ENCODE peak calls at places on chromosome 12, in five cellular contexts. K is sigmoid colon, Y is transverse colon, B is SK-N-SH, M is esophagus muscularis mucosa. G is an unnamed sample.
A peak's percentile ranks its signal among the peaks of the same experiment; 100 is the strongest.

GRCh38 chr12:57341275-57341990 is 89.4 kb downstream of the R3HDM2 start:
- DNase-seq in Y (no peak), M (no peak), B (no peak), K (no peak), G (no peak)

GRCh38 chr12:128388461-128388921 is 121.5 kb downstream of the TMEM132C start:
- DNase-seq in Y (peak; percentile 14), M (no peak), B (no peak), K (peak; percentile 75), G (peak; percentile 72)

GRCh38 chr12:59548930-59549329 is 46.9 kb upstream of the SLC16A7 start:
- DNase-seq in M (no peak), Y (no peak), B (no peak), K (no peak), G (no peak)

GRCh38 chr12:28507867-28508266 is 317.6 kb downstream of the CCDC91 start:
- DNase-seq in B (no peak), Y (no peak), K (no peak), M (no peak), G (no peak)

GRCh38 chr12:18905134-18905533 is 167.2 kb downstream of the CAPZA3 start:
- DNase-seq in Y (no peak), M (no peak), K (no peak), B (no peak), G (no peak)

GRCh38 chr12:101939856-101940265 is 62.5 kb downstream of the DRAM1 start:
- DNase-seq in M (no peak), B (peak; percentile 57), Y (peak; percentile 60), K (peak; percentile 86), G (peak; percentile 51)

GRCh38 chr12:67752226-67752732 is 103.7 kb downstream of the DYRK2 start:
- DNase-seq in Y (no peak), M (no peak), K (no peak), B (no peak), G (no peak)

GRCh38 chr12:30437616-30438015 is 258.1 kb downstream of the IPO8 start:
- DNase-seq in M (peak; percentile 82), Y (no peak), B (no peak), K (no peak), G (no peak)

GRCh38 chr12:107491856-107492255 is 193.7 kb upstream of the PWP1 start:
- DNase-seq in M (no peak), K (no peak), B (no peak), Y (no peak), G (no peak)

GRCh38 chr12:9920451-9920850 is 11.7 kb downstream of the CLEC2A start:
- DNase-seq in B (no peak), K (no peak), Y (no peak), M (no peak), G (no peak)

GRCh38 chr12:62191747-62192485 is 68.3 kb upstream of the USP15 start:
- DNase-seq in M (no peak), B (peak; percentile 15), K (peak; percentile 56), Y (no peak), G (peak; percentile 19)

GRCh38 chr12:87953257-87953860 is 75.8 kb downstream of the C12orf50 start:
- DNase-seq in Y (no peak), K (no peak), M (no peak), B (peak; percentile 57), G (no peak)

GRCh38 chr12:44812062-44812461 is 64.1 kb downstream of the NELL2 start:
- DNase-seq in M (no peak), Y (no peak), K (no peak), B (no peak), G (no peak)

GRCh38 chr12:90253674-90254181 is 545.1 kb upstream of the ATP2B1 start:
- DNase-seq in Y (peak; percentile 75), K (peak; percentile 87), M (peak; percentile 92), B (peak; percentile 24), G (no peak)

GRCh38 chr12:65756956-65757511 is 67.2 kb upstream of the HMGA2 start:
- DNase-seq in B (no peak), Y (no peak), K (no peak), M (no peak), G (no peak)

GRCh38 chr12:54419088-54419887 is at the start of gene ITGA5:
- DNase-seq in B (peak; percentile 58), Y (peak; percentile 73), M (peak; percentile 96), K (peak; percentile 96), G (peak; percentile 89)

GRCh38 chr12:28063355-28063885 is 90.9 kb upstream of the PTHLH start:
- DNase-seq in B (no peak), Y (no peak), M (no peak), K (no peak), G (no peak)

GRCh38 chr12:108424026-108424425 is 84.9 kb upstream of the CMKLR1 start:
- DNase-seq in B (no peak), Y (no peak), K (no peak), M (no peak), G (no peak)

GRCh38 chr12:28099862-28100261 is 90.4 kb upstream of the CCDC91 start:
- DNase-seq in Y (no peak), K (no peak), M (no peak), B (no peak), G (no peak)

GRCh38 chr12:47082963-47083621 is 3.3 kb upstream of the AMIGO2 start:
- DNase-seq in B (no peak), M (no peak), Y (no peak), K (no peak), G (no peak)

GRCh38 chr12:70246580-70246979 is 3.3 kb downstream of the CNOT2 start:
- DNase-seq in Y (no peak), K (no peak), M (no peak), B (no peak), G (no peak)

GRCh38 chr12:65695077-65695865 is 129.0 kb upstream of the HMGA2 start:
- DNase-seq in K (no peak), M (no peak), Y (peak; percentile 27), B (no peak), G (peak; percentile 23)

GRCh38 chr12:130357241-130357640 is 19.6 kb downstream of the PIWIL1 start:
- DNase-seq in M (no peak), B (no peak), Y (no peak), K (no peak), G (no peak)

GRCh38 chr12:46608431-46609280 is 217.1 kb downstream of the SLC38A4 start:
- DNase-seq in M (no peak), Y (no peak), K (no peak), B (no peak), G (no peak)

GRCh38 chr12:116926283-116927243 is 15.8 kb downstream of the FBXW8 start:
- DNase-seq in B (no peak), Y (no peak), M (no peak), K (no peak), G (no peak)
- TF ChIP-seq CTCF in B (no peak), Y (no peak), M (peak; percentile 4), K (no peak), G (no peak)

GRCh38 chr12:2179953-2180736 is 127.4 kb downstream of the CACNA1C start:
- DNase-seq in M (no peak), K (peak; percentile 94), Y (peak; percentile 62), B (no peak), G (peak; percentile 73)

GRCh38 chr12:2185751-2186341 is 133.1 kb downstream of the CACNA1C start:
- DNase-seq in Y (no peak), B (no peak), M (no peak), K (peak; percentile 58), G (no peak)

GRCh38 chr12:2180737-2181082 is 127.9 kb downstream of the CACNA1C start:
- DNase-seq in Y (no peak), K (no peak), M (no peak), B (no peak), G (no peak)

GRCh38 chr12:2187195-2187963 is 134.6 kb downstream of the CACNA1C start:
- DNase-seq in M (no peak), K (peak; percentile 58), B (no peak), Y (no peak), G (no peak)

DNA sequence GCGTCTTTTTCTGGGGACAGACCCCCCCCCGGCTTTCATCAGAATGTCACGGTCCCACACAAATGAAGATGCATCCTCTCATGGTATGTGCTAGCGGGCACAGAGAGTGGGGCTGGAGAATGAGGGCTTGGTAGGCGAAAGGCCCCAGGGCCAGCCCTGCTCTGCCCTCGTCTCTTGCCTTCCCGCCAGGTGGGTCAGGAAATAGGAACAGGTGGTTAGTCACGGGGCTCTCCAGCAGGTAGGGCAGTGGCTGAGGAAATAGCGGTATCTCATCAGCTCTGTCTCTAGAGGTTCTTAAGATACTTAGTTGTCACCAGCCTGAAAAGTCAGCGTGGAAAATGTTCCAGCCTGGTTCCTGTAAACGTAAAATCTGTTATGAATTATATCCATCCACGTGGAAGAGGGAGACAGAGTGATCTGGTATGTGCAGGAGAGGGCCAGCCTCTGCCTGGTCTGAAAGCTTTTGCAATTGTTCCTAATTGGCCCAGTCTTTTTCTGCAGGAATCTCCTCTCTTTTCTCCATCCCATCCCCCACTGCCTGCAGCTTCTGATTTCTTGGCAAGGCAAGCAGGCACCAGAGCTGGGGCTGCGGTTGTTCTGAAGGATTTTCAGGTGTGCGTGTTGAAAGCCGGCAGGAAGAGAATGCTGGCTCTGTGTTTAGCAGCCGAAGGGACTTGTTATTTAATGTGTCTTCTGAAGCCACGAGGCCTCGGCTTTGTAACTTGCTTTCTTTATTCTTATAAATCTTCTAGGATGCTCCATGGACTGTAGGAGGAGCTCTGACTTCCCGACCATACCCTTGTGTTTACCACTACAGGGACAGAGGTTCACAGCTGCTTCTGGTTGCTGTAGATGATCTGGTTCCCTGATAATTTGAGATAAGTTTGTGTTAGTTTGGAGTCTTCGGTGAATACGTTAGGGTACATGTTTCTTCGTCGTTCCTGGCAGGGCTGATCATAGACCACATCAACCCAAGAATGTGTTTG is 131.1 kb downstream of the CACNA1C start:
- DNase-seq in M (no peak), Y (no peak), B (peak; percentile 82), K (peak; percentile 70), G (no peak)
- TF ChIP-seq EP300 in M (peak; percentile 2), Y (no peak), B (peak; percentile 73), K (no peak), G (no peak)

GRCh38 chr12:31568498-31568897 is 22.4 kb downstream of the DENND5B start:
- DNase-seq in M (no peak), Y (no peak), K (no peak), B (no peak), G (no peak)

GRCh38 chr12:31570880-31571279 is 20.1 kb downstream of the DENND5B start:
- DNase-seq in Y (no peak), M (no peak), B (no peak), K (no peak), G (no peak)

GRCh38 chr12:31574803-31575573 is 15.9 kb downstream of the DENND5B start:
- DNase-seq in M (no peak), K (no peak), B (no peak), Y (no peak), G (no peak)

GRCh38 chr12:31578632-31579031 is 12.3 kb downstream of the DENND5B start:
- DNase-seq in M (no peak), B (no peak), K (no peak), Y (no peak), G (peak; percentile 56)

GRCh38 chr12:31572900-31573299 is 18.0 kb downstream of the DENND5B start:
- DNase-seq in B (no peak), Y (no peak), K (no peak), M (no peak), G (no peak)
- H3K27ac ChIP-seq in B (no peak overlapping the region), Y (no peak overlapping the region), K (no peak overlapping the region), M (no peak overlapping the region), G (no peak overlapping the region)

GRCh38 chr12:42588981-42589464 is 523 bp downstream of the PRICKLE1 start:
- DNase-seq in K (peak; percentile 72), B (peak; percentile 74), Y (peak; percentile 13), M (peak; percentile 91), G (peak; percentile 41)

GRCh38 chr12:42588308-42588836 is 1.2 kb downstream of the PRICKLE1 start:
- DNase-seq in Y (no peak), M (peak; percentile 45), B (no peak), K (no peak), G (no peak)

GRCh38 chr12:42587564-42588307 is 1.8 kb downstream of the PRICKLE1 start:
- DNase-seq in K (no peak), Y (no peak), M (peak; percentile 66), B (no peak), G (no peak)

GRCh38 chr12:42589465-42590323 is at the start of gene PRICKLE1:
- DNase-seq in M (no peak), B (peak; percentile 90), K (peak; percentile 67), Y (peak; percentile 20), G (peak; percentile 66)

GRCh38 chr12:42590324-42590934 is 883 bp upstream of the PRICKLE1 start:
- DNase-seq in Y (peak; percentile 12), B (peak; percentile 50), M (peak; percentile 92), K (peak; percentile 72), G (peak; percentile 28)
- TF ChIP-seq CTCF in Y (no peak), B (no peak), M (no peak), K (no peak), G (no peak)

G was measured in ovary.